ENCODE peak calls at places on chromosomes 6 and 20, in seven cellular contexts. One of them, this sample, is unnamed.

GRCh38 chr6:56840467-56841371 is 114.2 kb upstream of the BEND6 start:
- DNase-seq in astrocyte of the spinal cord: peak
- DNase-seq in PC-3: peak
- DNase-seq in right cardiac atrium: no peak
- DNase-seq in pons: peak
- DNase-seq in foreskin fibroblast: peak
- DNase-seq in G401: no peak
- DNase-seq in this sample: no peak

GRCh38 chr6:2725999-2726567 is 24.6 kb downstream of the MYLK4 start:
- DNase-seq in pons: no peak
- DNase-seq in astrocyte of the spinal cord: peak
- DNase-seq in G401: no peak
- DNase-seq in foreskin fibroblast: no peak
- DNase-seq in right cardiac atrium: peak
- DNase-seq in PC-3: no peak
- DNase-seq in this sample: peak

GRCh38 chr6:164967102-164967501 is 342.3 kb downstream of the C6orf118 start:
- DNase-seq in pons: no peak
- DNase-seq in G401: no peak
- DNase-seq in right cardiac atrium: no peak
- DNase-seq in foreskin fibroblast: no peak
- DNase-seq in PC-3: no peak
- DNase-seq in astrocyte of the spinal cord: no peak
- DNase-seq in this sample: no peak

GRCh38 chr6:2952557-2953095 is 18.7 kb downstream of the SERPINB6 start:
- DNase-seq in pons: peak
- DNase-seq in PC-3: peak
- DNase-seq in right cardiac atrium: peak
- DNase-seq in G401: peak
- DNase-seq in foreskin fibroblast: peak
- DNase-seq in astrocyte of the spinal cord: peak
- DNase-seq in this sample: peak

GRCh38 chr6:90753820-90754604 is 167.1 kb upstream of the MAP3K7 start:
- DNase-seq in G401: no peak
- DNase-seq in astrocyte of the spinal cord: no peak
- DNase-seq in right cardiac atrium: no peak
- DNase-seq in foreskin fibroblast: no peak
- DNase-seq in pons: no peak
- DNase-seq in PC-3: no peak
- DNase-seq in this sample: no peak

GRCh38 chr6:128738112-128738511 is 144.8 kb upstream of the LAMA2 start:
- DNase-seq in pons: no peak
- DNase-seq in right cardiac atrium: no peak
- DNase-seq in PC-3: peak
- DNase-seq in G401: no peak
- DNase-seq in astrocyte of the spinal cord: no peak
- DNase-seq in foreskin fibroblast: no peak
- DNase-seq in this sample: no peak

GRCh38 chr6:17861361-17861760 is 126.1 kb downstream of the KIF13A start:
- DNase-seq in PC-3: no peak
- DNase-seq in right cardiac atrium: no peak
- DNase-seq in foreskin fibroblast: no peak
- DNase-seq in astrocyte of the spinal cord: no peak
- DNase-seq in G401: no peak
- DNase-seq in pons: peak
- DNase-seq in this sample: no peak

GRCh38 chr6:10595731-10596664 is 74.8 kb downstream of the GCNT2 start:
- DNase-seq in foreskin fibroblast: no peak
- DNase-seq in pons: no peak
- DNase-seq in G401: no peak
- DNase-seq in right cardiac atrium: no peak
- DNase-seq in PC-3: peak
- DNase-seq in astrocyte of the spinal cord: peak
- DNase-seq in this sample: peak

GRCh38 chr20:35012227-35013069 is 56.8 kb downstream of the MYH7B start:
- DNase-seq in foreskin fibroblast: peak
- DNase-seq in G401: no peak
- DNase-seq in pons: no peak
- DNase-seq in PC-3: no peak
- DNase-seq in right cardiac atrium: no peak
- DNase-seq in astrocyte of the spinal cord: no peak
- DNase-seq in this sample: no peak

GRCh38 chr20:39853664-39854063 is 835.4 kb downstream of the MAFB start:
- DNase-seq in G401: no peak
- DNase-seq in pons: no peak
- DNase-seq in right cardiac atrium: no peak
- DNase-seq in PC-3: no peak
- DNase-seq in foreskin fibroblast: peak
- DNase-seq in astrocyte of the spinal cord: peak
- DNase-seq in this sample: no peak

GRCh38 chr6:43475506-43475905 is 1.9 kb upstream of the TJAP1 start:
- DNase-seq in right cardiac atrium: no peak
- DNase-seq in PC-3: no peak
- DNase-seq in foreskin fibroblast: no peak
- DNase-seq in pons: no peak
- DNase-seq in astrocyte of the spinal cord: no peak
- DNase-seq in G401: no peak
- DNase-seq in this sample: no peak

GRCh38 chr6:49003348-49003747 is 459.7 kb downstream of the MMUT start:
- DNase-seq in G401: peak
- DNase-seq in PC-3: no peak
- DNase-seq in foreskin fibroblast: no peak
- DNase-seq in right cardiac atrium: no peak
- DNase-seq in astrocyte of the spinal cord: no peak
- DNase-seq in pons: no peak
- DNase-seq in this sample: no peak

GRCh38 chr6:32148722-32149576 is 2.8 kb downstream of the PRRT1 start:
- DNase-seq in G401: no peak
- DNase-seq in pons: no peak
- DNase-seq in PC-3: no peak
- DNase-seq in right cardiac atrium: peak
- DNase-seq in foreskin fibroblast: no peak
- DNase-seq in astrocyte of the spinal cord: peak
- DNase-seq in this sample: no peak

GRCh38 chr6:146301760-146302159 is 241.9 kb upstream of the RAB32 start:
- DNase-seq in pons: no peak
- DNase-seq in PC-3: no peak
- DNase-seq in G401: no peak
- DNase-seq in foreskin fibroblast: no peak
- DNase-seq in right cardiac atrium: no peak
- DNase-seq in astrocyte of the spinal cord: no peak
- DNase-seq in this sample: no peak

GRCh38 chr6:123715243-123715863 is 78.6 kb upstream of the TRDN start:
- DNase-seq in foreskin fibroblast: no peak
- DNase-seq in pons: peak
- DNase-seq in right cardiac atrium: no peak
- DNase-seq in astrocyte of the spinal cord: peak
- DNase-seq in G401: peak
- DNase-seq in PC-3: peak
- DNase-seq in this sample: peak

GRCh38 chr6:45445749-45446454 is 68.2 kb upstream of the SUPT3H start:
- DNase-seq in right cardiac atrium: peak
- DNase-seq in PC-3: peak
- DNase-seq in pons: peak
- DNase-seq in G401: no peak
- DNase-seq in astrocyte of the spinal cord: peak
- DNase-seq in foreskin fibroblast: peak
- DNase-seq in this sample: peak

GRCh38 chr6:13660273-13660672 is 45.1 kb downstream of the NOL7 start:
- DNase-seq in right cardiac atrium: no peak
- DNase-seq in pons: no peak
- DNase-seq in foreskin fibroblast: no peak
- DNase-seq in G401: no peak
- DNase-seq in astrocyte of the spinal cord: no peak
- DNase-seq in PC-3: no peak
- DNase-seq in this sample: no peak

GRCh38 chr20:58141496-58141895 is 87.0 kb downstream of the ANKRD60 start:
- DNase-seq in astrocyte of the spinal cord: no peak
- DNase-seq in G401: no peak
- DNase-seq in foreskin fibroblast: no peak
- DNase-seq in right cardiac atrium: no peak
- DNase-seq in PC-3: no peak
- DNase-seq in pons: peak
- DNase-seq in this sample: no peak

GRCh38 chr20:36051318-36052116 is 83.1 kb downstream of the CNBD2 start:
- DNase-seq in foreskin fibroblast: no peak
- DNase-seq in pons: no peak
- DNase-seq in astrocyte of the spinal cord: no peak
- DNase-seq in G401: no peak
- DNase-seq in right cardiac atrium: no peak
- DNase-seq in PC-3: no peak
- DNase-seq in this sample: no peak

GRCh38 chr20:2460752-2461424 is 9.7 kb downstream of the SNRPB start:
- DNase-seq in pons: no peak
- DNase-seq in foreskin fibroblast: no peak
- DNase-seq in astrocyte of the spinal cord: no peak
- DNase-seq in PC-3: no peak
- DNase-seq in right cardiac atrium: no peak
- DNase-seq in G401: no peak
- DNase-seq in this sample: no peak

GRCh38 chr20:23475395-23475794 is 15.5 kb upstream of the CST8 start:
- DNase-seq in pons: no peak
- DNase-seq in right cardiac atrium: no peak
- DNase-seq in PC-3: no peak
- DNase-seq in G401: no peak
- DNase-seq in astrocyte of the spinal cord: no peak
- DNase-seq in foreskin fibroblast: no peak
- DNase-seq in this sample: no peak

GRCh38 chr6:3524461-3524860 is 67.6 kb upstream of the SLC22A23 start:
- DNase-seq in astrocyte of the spinal cord: no peak
- DNase-seq in pons: no peak
- DNase-seq in G401: no peak
- DNase-seq in foreskin fibroblast: no peak
- DNase-seq in right cardiac atrium: no peak
- DNase-seq in PC-3: no peak
- DNase-seq in this sample: no peak

GRCh38 chr6:149060300-149060984 is 257.1 kb upstream of the TAB2 start:
- DNase-seq in right cardiac atrium: no peak
- DNase-seq in pons: no peak
- DNase-seq in astrocyte of the spinal cord: no peak
- DNase-seq in PC-3: no peak
- DNase-seq in G401: no peak
- DNase-seq in foreskin fibroblast: no peak
- DNase-seq in this sample: peak

GRCh38 chr6:82144852-82145332 is 102.7 kb downstream of the IBTK start:
- DNase-seq in PC-3: peak
- DNase-seq in G401: peak
- DNase-seq in right cardiac atrium: peak
- DNase-seq in astrocyte of the spinal cord: peak
- DNase-seq in foreskin fibroblast: peak
- DNase-seq in pons: peak
- DNase-seq in this sample: no peak

GRCh38 chr6:70369332-70369950 is 43.9 kb upstream of the FAM135A start:
- DNase-seq in astrocyte of the spinal cord: peak
- DNase-seq in G401: peak
- DNase-seq in PC-3: peak
- DNase-seq in foreskin fibroblast: peak
- DNase-seq in pons: peak
- DNase-seq in right cardiac atrium: peak
- DNase-seq in this sample: peak

GRCh38 chr6:11632231-11632630 is 94.7 kb downstream of the TMEM170B start:
- DNase-seq in astrocyte of the spinal cord: no peak
- DNase-seq in right cardiac atrium: no peak
- DNase-seq in foreskin fibroblast: no peak
- DNase-seq in G401: no peak
- DNase-seq in PC-3: peak
- DNase-seq in pons: no peak
- DNase-seq in this sample: no peak

GRCh38 chr6:158869010-158869603 is 49.9 kb upstream of the EZR start:
- DNase-seq in pons: peak
- DNase-seq in PC-3: peak
- DNase-seq in foreskin fibroblast: no peak
- DNase-seq in G401: peak
- DNase-seq in right cardiac atrium: no peak
- DNase-seq in astrocyte of the spinal cord: no peak
- DNase-seq in this sample: no peak

GRCh38 chr6:148509789-148510581 is 167.3 kb downstream of the SASH1 start:
- DNase-seq in right cardiac atrium: peak
- DNase-seq in astrocyte of the spinal cord: peak
- DNase-seq in pons: no peak
- DNase-seq in G401: no peak
- DNase-seq in foreskin fibroblast: peak
- DNase-seq in PC-3: no peak
- DNase-seq in this sample: peak

GRCh38 chr6:6003334-6004146 is 3.2 kb downstream of the NRN1 start:
- DNase-seq in astrocyte of the spinal cord: peak
- DNase-seq in right cardiac atrium: peak
- DNase-seq in PC-3: no peak
- DNase-seq in foreskin fibroblast: no peak
- DNase-seq in pons: no peak
- DNase-seq in G401: peak
- DNase-seq in this sample: peak

GRCh38 chr20:4244700-4245485 is 229.5 kb upstream of the RNF24 start:
- DNase-seq in PC-3: no peak
- DNase-seq in G401: no peak
- DNase-seq in astrocyte of the spinal cord: no peak
- DNase-seq in right cardiac atrium: no peak
- DNase-seq in foreskin fibroblast: peak
- DNase-seq in pons: no peak
- DNase-seq in this sample: no peak

GRCh38 chr20:23404196-23404595 is 17.1 kb downstream of the NAPB start:
- DNase-seq in G401: no peak
- DNase-seq in pons: no peak
- DNase-seq in right cardiac atrium: no peak
- DNase-seq in foreskin fibroblast: peak
- DNase-seq in astrocyte of the spinal cord: no peak
- DNase-seq in PC-3: peak
- DNase-seq in this sample: no peak

GRCh38 chr20:39899881-39900280 is 789.2 kb downstream of the MAFB start:
- DNase-seq in astrocyte of the spinal cord: no peak
- DNase-seq in G401: no peak
- DNase-seq in PC-3: no peak
- DNase-seq in foreskin fibroblast: no peak
- DNase-seq in right cardiac atrium: no peak
- DNase-seq in pons: no peak
- DNase-seq in this sample: no peak

GRCh38 chr6:20837189-20837588 is 302.9 kb downstream of the CDKAL1 start:
- DNase-seq in PC-3: no peak
- DNase-seq in right cardiac atrium: no peak
- DNase-seq in pons: no peak
- DNase-seq in astrocyte of the spinal cord: no peak
- DNase-seq in G401: no peak
- DNase-seq in foreskin fibroblast: no peak
- DNase-seq in this sample: no peak

GRCh38 chr6:27503436-27504030 is 30.6 kb upstream of the ZNF184 start:
- DNase-seq in astrocyte of the spinal cord: peak
- DNase-seq in right cardiac atrium: peak
- DNase-seq in PC-3: peak
- DNase-seq in foreskin fibroblast: peak
- DNase-seq in G401: peak
- DNase-seq in pons: peak
- DNase-seq in this sample: peak

GRCh38 chr6:168877821-168878282 is 375.8 kb downstream of the THBS2 start:
- DNase-seq in PC-3: peak
- DNase-seq in pons: peak
- DNase-seq in right cardiac atrium: no peak
- DNase-seq in G401: peak
- DNase-seq in foreskin fibroblast: peak
- DNase-seq in astrocyte of the spinal cord: no peak
- DNase-seq in this sample: no peak

GRCh38 chr20:63381781-63382431 is 20.8 kb upstream of the CHRNA4 start:
- DNase-seq in right cardiac atrium: peak
- DNase-seq in foreskin fibroblast: no peak
- DNase-seq in PC-3: peak
- DNase-seq in pons: no peak
- DNase-seq in astrocyte of the spinal cord: no peak
- DNase-seq in G401: peak
- DNase-seq in this sample: no peak

GRCh38 chr6:162576009-162576408 is 151.6 kb downstream of the PRKN start:
- DNase-seq in astrocyte of the spinal cord: no peak
- DNase-seq in G401: no peak
- DNase-seq in right cardiac atrium: no peak
- DNase-seq in PC-3: no peak
- DNase-seq in foreskin fibroblast: no peak
- DNase-seq in pons: no peak
- DNase-seq in this sample: no peak

GRCh38 chr6:57104350-57104749 is 14.4 kb downstream of the ZNF451 start:
- DNase-seq in right cardiac atrium: no peak
- DNase-seq in pons: no peak
- DNase-seq in astrocyte of the spinal cord: no peak
- DNase-seq in foreskin fibroblast: no peak
- DNase-seq in G401: no peak
- DNase-seq in PC-3: no peak
- DNase-seq in this sample: peak

This sample was measured in Kasumi-1.